ENCODE peak calls at places on chromosomes 11 and 22, in seven cellular contexts. U is fibroblast of lung, L is GM23338, R is Peyer's patch, C is endodermal cell, N is AG04450, I is substantia nigra. O is an unnamed sample.

GRCh38 chr11:44127130-44127529 is 31.7 kb downstream of the EXT2 start:
- DNase-seq in N (no peak), I (no peak), C (no peak), U (no peak), R (no peak), L (no peak), O (no peak)

GRCh38 chr22:38213319-38214247 is 11.8 kb downstream of the MAFF start:
- DNase-seq in R (peak), L (peak), I (no peak), N (no peak), U (no peak), C (no peak), O (no peak)

GRCh38 chr11:48020092-48020755 is 39.9 kb downstream of the PTPRJ start:
- DNase-seq in R (no peak), N (no peak), U (no peak), I (no peak), L (no peak), C (no peak), O (no peak)

GRCh38 chr22:47377926-47378560 is 615.6 kb downstream of the TBC1D22A start:
- DNase-seq in L (no peak), C (no peak), N (no peak), I (no peak), R (peak), U (no peak), O (no peak)

GRCh38 chr22:23068096-23068831 is 2.1 kb upstream of the GNAZ start:
- DNase-seq in R (peak), L (no peak), I (no peak), U (no peak), C (peak), N (no peak), O (no peak)

GRCh38 chr11:134727636-134728035 is 315.6 kb upstream of the B3GAT1 start:
- DNase-seq in U (no peak), N (no peak), L (no peak), R (no peak), C (no peak), I (no peak), O (no peak)

GRCh38 chr22:36432592-36433317 is 45.0 kb upstream of the MYH9 start:
- DNase-seq in N (no peak), I (no peak), L (peak), U (no peak), C (peak), R (no peak), O (no peak)

GRCh38 chr11:124950606-124951330 is 3.2 kb upstream of the CCDC15 start:
- DNase-seq in C (no peak), L (no peak), R (no peak), U (no peak), I (no peak), N (no peak), O (no peak)

GRCh38 chr11:65362320-65362931 is 7.9 kb downstream of the TIGD3 start:
- DNase-seq in C (no peak), I (no peak), R (no peak), N (no peak), L (no peak), U (no peak), O (no peak)

GRCh38 chr11:130441726-130442125 is 6.7 kb upstream of the ADAMTS15 start:
- DNase-seq in N (no peak), I (no peak), U (peak), R (no peak), C (no peak), L (no peak), O (no peak)

GRCh38 chr11:43690929-43691328 is 10.4 kb downstream of the HSD17B12 start:
- DNase-seq in I (no peak), R (no peak), C (no peak), L (no peak), U (no peak), N (no peak), O (no peak)

GRCh38 chr11:113705871-113706654 is at the start of gene TMPRSS5:
- DNase-seq in C (no peak), R (no peak), I (peak), N (no peak), L (no peak), U (no peak), O (no peak)

GRCh38 chr11:35317253-35317652 is 102.1 kb downstream of the SLC1A2 start:
- DNase-seq in I (no peak), N (no peak), R (no peak), U (no peak), C (no peak), L (no peak), O (no peak)

GRCh38 chr11:39617971-39618370 is 1841.5 kb downstream of the LRRC4C start:
- DNase-seq in R (no peak), C (no peak), I (no peak), L (no peak), N (no peak), U (no peak), O (no peak)

GRCh38 chr22:17785185-17786184 is 11.2 kb upstream of the BID start:
- DNase-seq in N (no peak), C (peak), U (peak), I (no peak), L (peak), R (peak), O (no peak)

GRCh38 chr22:26681395-26681821 is 24.0 kb downstream of the MIAT start:
- DNase-seq in N (peak), C (peak), I (no peak), L (peak), U (peak), R (no peak), O (no peak)

GRCh38 chr11:86370922-86371614 is 3.6 kb upstream of the CCDC81 start:
- DNase-seq in R (no peak), C (no peak), L (peak), U (peak), I (no peak), N (no peak), O (peak)

GRCh38 chr11:110022548-110022947 is 70.6 kb upstream of the ZC3H12C start:
- DNase-seq in R (no peak), C (no peak), I (no peak), N (no peak), L (no peak), U (peak), O (peak)

GRCh38 chr22:32473388-32473952 is 1.1 kb upstream of the FBXO7 start:
- DNase-seq in C (peak), U (peak), N (peak), L (peak), I (no peak), R (peak), O (peak)

GRCh38 chr22:29312218-29313125 is 3.0 kb downstream of the RASL10A start:
- DNase-seq in R (no peak), N (no peak), C (no peak), U (no peak), L (no peak), I (no peak), O (no peak)

GRCh38 chr22:24507742-24508141 is 12.6 kb downstream of the UPB1 start:
- DNase-seq in U (no peak), L (peak), N (no peak), R (no peak), I (no peak), C (peak), O (no peak)

GRCh38 chr22:48742556-48743343 is 1084.9 kb downstream of the BRD1 start:
- DNase-seq in R (peak), N (no peak), I (no peak), L (no peak), U (no peak), C (peak), O (no peak)

GRCh38 chr11:74138572-74138971 is 32.2 kb downstream of the C2CD3 start:
- DNase-seq in U (peak), I (no peak), R (no peak), C (no peak), N (peak), L (peak), O (peak)

GRCh38 chr11:62556872-62557631 is 10.4 kb upstream of the AHNAK start:
- DNase-seq in R (no peak), C (no peak), I (no peak), U (no peak), N (no peak), L (no peak), O (no peak)

GRCh38 chr11:43130616-43131015 is 181.2 kb upstream of the API5 start:
- DNase-seq in C (peak), U (no peak), R (no peak), N (no peak), I (no peak), L (peak), O (no peak)

GRCh38 chr11:2685051-2685450 is 14.7 kb downstream of the KCNQ1OT1 start:
- DNase-seq in N (no peak), C (no peak), L (no peak), I (no peak), R (peak), U (no peak), O (no peak)

GRCh38 chr11:119479685-119480275 is 56.8 kb upstream of the THY1 start:
- DNase-seq in L (peak), I (no peak), N (no peak), R (peak), U (peak), C (peak), O (no peak)

GRCh38 chr11:102171101-102171500 is 60.9 kb downstream of the YAP1 start:
- DNase-seq in C (no peak), R (no peak), I (no peak), U (peak), L (no peak), N (no peak), O (peak)

GRCh38 chr11:120511804-120512726 is 517 bp downstream of the GRIK4 start:
- DNase-seq in L (no peak), C (peak), I (no peak), R (no peak), N (no peak), U (no peak), O (no peak)

GRCh38 chr11:110094298-110095073 is 1.3 kb downstream of the ZC3H12C start:
- DNase-seq in N (no peak), U (no peak), R (no peak), C (no peak), L (no peak), I (no peak), O (no peak)

GRCh38 chr11:19419021-19419750 is 178.4 kb upstream of the E2F8 start:
- DNase-seq in C (no peak), R (no peak), N (peak), U (peak), L (peak), I (no peak), O (no peak)

GRCh38 chr11:70467196-70468085 is 69.1 kb downstream of the CTTN start:
- DNase-seq in I (no peak), L (peak), N (no peak), C (peak), U (peak), R (peak), O (peak)

GRCh38 chr11:49208006-49208721 is at the start of gene FOLH1:
- DNase-seq in I (no peak), L (peak), U (peak), R (peak), N (no peak), C (peak), O (peak)

DNA sequence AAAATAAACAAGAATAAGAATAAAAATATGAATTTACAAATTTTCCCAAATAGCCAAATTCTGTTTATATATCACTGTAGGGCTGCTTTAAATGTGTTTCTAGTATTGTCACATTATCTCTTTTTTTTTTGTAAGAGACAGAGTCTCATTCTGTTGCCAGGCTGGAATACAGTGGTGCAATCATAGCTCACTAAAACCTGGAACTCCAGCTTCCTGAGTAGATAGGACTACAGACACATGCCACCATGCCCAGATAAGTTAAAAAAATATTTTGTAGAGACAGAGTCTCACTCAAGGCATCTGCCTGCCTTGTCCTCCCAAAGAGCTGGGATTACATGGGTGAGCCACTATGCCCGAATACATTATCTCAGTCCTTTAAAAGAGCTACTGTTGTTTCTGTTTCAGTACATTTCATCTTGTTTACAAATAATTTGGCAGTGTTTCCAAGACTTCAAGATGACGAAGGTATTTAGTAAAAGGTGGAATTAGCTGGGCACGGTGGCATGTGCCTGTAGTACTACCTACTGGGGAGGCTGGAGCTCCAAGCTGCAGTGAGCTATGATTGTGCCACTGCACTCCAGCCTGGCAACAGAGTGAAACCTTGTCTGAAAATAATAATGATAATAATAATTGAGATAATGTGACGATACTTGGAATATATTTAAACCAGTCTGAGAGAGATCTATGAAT is 6.0 kb downstream of the FOLH1 start:
- DNase-seq in L (no peak), N (no peak), I (no peak), R (no peak), U (no peak), C (no peak), O (no peak)
- H3K27ac ChIP-seq in L (no peak), N (no peak), I (peak), R (no peak), U (no peak), C (no peak), O (no peak)

DNA sequence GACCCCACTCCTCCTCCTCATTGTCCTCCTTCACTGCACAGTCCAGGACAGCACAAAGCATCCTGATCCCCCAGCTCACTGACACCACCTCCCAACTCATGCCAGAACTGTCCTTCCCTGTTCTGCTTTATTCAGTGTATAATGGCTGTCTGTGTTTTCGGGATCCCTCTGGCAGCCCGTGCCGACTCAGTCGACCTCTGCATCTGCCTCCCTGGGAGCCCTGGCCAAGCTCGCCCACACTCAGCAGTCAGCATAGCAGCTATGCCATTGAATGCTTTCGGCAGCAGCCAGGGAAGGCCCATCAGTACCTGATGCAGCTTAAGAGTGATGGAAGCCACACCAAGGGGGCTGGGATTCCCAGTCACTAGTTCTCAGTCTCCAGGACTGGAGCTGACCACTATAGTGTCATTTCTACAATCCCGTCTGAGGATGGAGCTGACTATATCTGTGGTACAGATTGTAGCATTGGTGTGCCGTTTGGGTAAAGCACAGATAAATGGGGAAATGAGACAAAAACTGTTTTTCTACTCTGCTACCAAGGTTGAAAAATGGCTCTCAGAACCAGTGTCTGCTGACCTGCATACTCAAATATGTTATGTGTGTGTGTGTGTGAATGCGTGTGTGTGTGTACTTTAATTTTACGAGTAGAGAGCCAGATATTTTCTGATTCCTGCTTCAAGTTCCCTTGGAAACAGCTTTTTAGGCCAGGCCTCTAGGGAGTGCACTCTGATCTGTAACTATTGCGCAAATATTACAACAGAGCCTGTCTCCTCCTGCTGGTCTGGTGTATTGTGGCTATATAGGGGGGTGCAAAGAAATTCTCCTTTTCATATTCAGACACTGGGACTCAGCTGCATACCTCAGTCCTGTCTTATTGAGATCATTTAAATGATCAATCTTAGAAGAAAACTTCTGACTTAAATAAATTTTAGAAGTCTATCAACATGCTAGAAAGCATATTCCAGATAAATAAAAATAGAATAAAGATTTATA is 78.8 kb upstream of the TOP3B start:
- DNase-seq in I (no peak), N (no peak), R (no peak), C (no peak), U (peak), L (no peak), O (peak)
- H3K27ac ChIP-seq in I (peak), N (no peak), R (no peak), C (peak), U (no peak), L (no peak), O (peak)

DNA sequence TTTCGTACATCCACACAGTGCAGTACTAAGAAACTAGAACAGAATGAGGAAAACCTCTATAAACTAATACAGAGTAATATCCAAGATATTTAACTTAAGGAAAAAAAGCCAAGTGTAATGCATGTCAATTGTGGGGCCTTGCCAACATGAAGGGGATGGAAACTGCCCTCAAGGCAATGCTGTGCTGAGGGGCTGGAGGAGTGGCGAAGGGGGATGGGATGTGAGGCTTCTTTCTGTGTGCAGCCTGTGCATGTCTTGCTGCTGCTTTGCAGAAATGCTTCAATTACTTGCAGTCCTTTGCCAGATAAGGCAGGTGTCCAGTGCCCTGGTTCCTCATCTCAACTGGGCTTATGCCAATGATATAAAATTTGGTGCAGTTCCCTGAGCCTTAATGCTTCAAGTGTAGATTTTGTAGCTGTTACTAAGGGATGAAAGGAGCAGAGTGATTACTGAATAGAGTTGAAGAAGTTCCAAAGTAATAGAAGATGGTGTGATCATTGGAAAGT is 96.2 kb downstream of the GRIA4 start:
- DNase-seq in C (no peak), I (no peak), N (no peak), L (peak), U (no peak), R (no peak), O (no peak)
- H3K27ac ChIP-seq in C (no peak), I (no peak), N (no peak), L (no peak), U (no peak), R (no peak), O (no peak)

DNA sequence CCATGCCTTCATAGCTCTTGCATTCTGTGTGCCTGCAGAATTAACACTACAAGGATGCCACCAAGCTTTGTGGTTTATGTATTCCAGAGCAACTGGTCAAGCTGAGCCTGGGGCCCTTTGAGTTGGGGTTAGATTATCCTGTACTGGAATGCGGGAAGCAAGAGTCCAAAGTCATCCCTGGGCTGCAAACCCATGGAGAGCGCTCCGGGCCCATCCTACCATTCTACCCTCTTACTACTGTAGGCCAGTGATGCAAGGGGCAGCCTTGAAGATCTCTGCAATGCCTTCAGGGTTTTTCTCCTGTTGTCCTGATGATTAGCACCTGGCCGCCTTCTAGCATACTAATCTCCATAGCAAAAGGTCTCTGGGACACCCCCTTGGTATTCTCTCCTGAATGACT is 51.3 kb downstream of the TUG1 start:
- DNase-seq in R (no peak), C (peak), N (no peak), U (no peak), I (no peak), L (peak), O (no peak)
- H3K27ac ChIP-seq in R (no peak), C (no peak), N (no peak), U (no peak), I (no peak), L (peak), O (no peak)

GRCh38 chr11:76579752-76580151 is 90.8 kb downstream of the LRRC32 start:
- DNase-seq in U (no peak), N (no peak), L (no peak), C (no peak), R (no peak), I (no peak), O (no peak)

GRCh38 chr11:76577199-76577920 is 93.2 kb downstream of the LRRC32 start:
- DNase-seq in C (no peak), R (peak), N (peak), U (peak), L (no peak), I (no peak), O (peak)

GRCh38 chr11:76578655-76579046 is 91.9 kb downstream of the LRRC32 start:
- DNase-seq in N (no peak), C (peak), U (no peak), I (no peak), L (peak), R (peak), O (no peak)

GRCh38 chr11:76579047-76579751 is 91.3 kb downstream of the LRRC32 start:
- DNase-seq in I (no peak), R (peak), N (no peak), U (peak), L (peak), C (peak), O (no peak)

GRCh38 chr11:76577921-76578654 is 92.5 kb downstream of the LRRC32 start:
- DNase-seq in U (no peak), L (no peak), N (no peak), I (no peak), R (no peak), C (no peak), O (no peak)
- H3K27ac ChIP-seq in U (peak), L (no peak), N (no peak), I (no peak), R (peak), C (peak), O (peak)

GRCh38 chr22:34508797-34509196 is 557.2 kb upstream of the ISX start:
- DNase-seq in U (no peak), R (no peak), L (no peak), C (no peak), N (no peak), I (no peak), O (no peak)

DNA sequence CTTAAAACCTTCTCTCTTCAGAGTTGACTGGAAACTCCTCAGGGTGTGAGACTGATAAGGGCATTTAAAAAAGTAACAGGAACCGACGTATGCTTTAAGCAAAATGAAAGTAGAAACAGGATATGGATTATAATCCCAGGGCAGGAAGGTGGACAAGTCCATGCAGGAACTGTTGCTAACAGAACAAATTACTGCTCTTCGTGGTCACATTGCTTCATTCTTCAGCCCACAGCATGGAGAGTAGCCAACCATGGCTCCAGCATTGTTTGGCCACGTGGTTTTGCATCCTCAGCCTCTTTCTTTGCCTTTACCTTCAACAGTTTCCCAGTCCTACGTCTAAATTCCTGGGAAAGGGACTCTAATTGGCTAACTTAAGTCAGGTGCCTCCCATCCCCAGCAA is 563.1 kb upstream of the ISX start:
- DNase-seq in L (no peak), C (no peak), U (no peak), I (no peak), N (no peak), R (no peak), O (no peak)
- H3K27ac ChIP-seq in L (no peak), C (no peak), U (no peak), I (no peak), N (no peak), R (no peak), O (no peak)